ENCODE peak calls at places on chromosomes 12 and 14, in nine cellular contexts. R is natural killer cell treated with Interleukin-12 subunit alpha and Interleukin-12 subunit beta and Interleukin-15 and Interleukin-18, amount 100 ng/mL, for 72 hours; P is anterior cingulate cortex; T is hypothalamus; G is ovary; E is GM20000; K is activated T-helper 1 cell treated with Interleukin-2 at 50 U/mL for 16 hours; X is brain microvascular endothelial cell; B is stimulated activated CD4-positive, alpha-beta T cell treated with anti-CD3 and anti-CD28 coated beads, Interleukin-4, amount 100 ng/mL, for 24 hours. F is an unnamed sample.

GRCh38 chr12:106866426-106867080 is 89.2 kb upstream of the TMEM263 start:
- DNase-seq in G (no peak), T (no peak), E (no peak), P (no peak), B (no peak), X (no peak), K (no peak), R (no peak), F (no peak)

GRCh38 chr14:69044965-69045555 is 66.0 kb upstream of the ACTN1 start:
- DNase-seq in P (no peak), G (peak), K (no peak), T (no peak), X (no peak), R (no peak), B (no peak), E (no peak), F (no peak)

GRCh38 chr14:61203059-61203753 is 77.9 kb downstream of the TMEM30B start:
- DNase-seq in K (no peak), G (no peak), R (no peak), E (no peak), T (no peak), B (no peak), X (no peak), P (no peak), F (no peak)

GRCh38 chr14:74616996-74617700 is 5.1 kb upstream of the LTBP2 start:
- DNase-seq in K (no peak), X (peak), R (no peak), E (no peak), P (no peak), T (no peak), G (no peak), B (no peak), F (peak)

GRCh38 chr14:104547998-104548700 is 31.4 kb upstream of the C14orf180 start:
- DNase-seq in T (no peak), X (no peak), P (no peak), E (peak), G (no peak), K (no peak), R (no peak), B (no peak), F (no peak)

GRCh38 chr12:82279597-82279996 is 78.6 kb downstream of the CCDC59 start:
- DNase-seq in T (no peak), K (no peak), R (no peak), G (no peak), B (no peak), P (no peak), X (no peak), E (no peak), F (no peak)

GRCh38 chr14:69043007-69043444 is 63.9 kb upstream of the ACTN1 start:
- DNase-seq in E (no peak), G (peak), R (no peak), P (no peak), K (no peak), B (no peak), X (no peak), T (no peak), F (no peak)

GRCh38 chr12:122989443-122989839 is 9.0 kb downstream of the ARL6IP4 start:
- DNase-seq in G (no peak), K (no peak), T (no peak), E (no peak), R (no peak), P (no peak), B (no peak), X (no peak), F (no peak)

GRCh38 chr12:106271575-106272505 is 24.0 kb upstream of the CKAP4 start:
- DNase-seq in R (no peak), E (no peak), P (no peak), K (no peak), B (no peak), G (no peak), X (no peak), T (no peak), F (no peak)

GRCh38 chr14:53608369-53608768 is 348.3 kb downstream of the BMP4 start:
- DNase-seq in K (no peak), P (no peak), B (no peak), E (no peak), R (no peak), X (no peak), T (no peak), G (no peak), F (peak)

GRCh38 chr12:39176376-39176775 is 266.5 kb downstream of the KIF21A start:
- DNase-seq in E (no peak), X (no peak), K (no peak), T (no peak), R (no peak), P (no peak), G (no peak), B (no peak), F (no peak)